ENCODE peak calls at places on chromosomes 12 and 14, in five cellular contexts. N is GM12878, P is NT2/D1, S is HepG2, R is H1. Y is an unnamed sample.

GRCh38 chr12:25994252-25994651 is 35.8 kb downstream of the RASSF8 start:
- DNase-seq in N (no peak), P (no peak), S (no peak), R (no peak), Y (no peak)

GRCh38 chr14:88234442-88234841 is 88.6 kb downstream of the KCNK10 start:
- DNase-seq in P (no peak), R (no peak), S (no peak), N (no peak), Y (no peak)

GRCh38 chr14:104510794-104511611 is 68.6 kb upstream of the C14orf180 start:
- DNase-seq in P (no peak), N (no peak), R (peak; percentile 42), S (no peak), Y (no peak)

GRCh38 chr14:85528882-85529585 is 910 bp upstream of the FLRT2 start:
- DNase-seq in R (no peak), N (no peak), P (no peak), S (no peak), Y (no peak)

GRCh38 chr14:93007225-93007997 is 84.5 kb downstream of the CHGA start:
- DNase-seq in S (no peak), P (no peak), R (no peak), N (peak; percentile 23), Y (no peak)

GRCh38 chr14:20413785-20414117 is 450 bp upstream of the TEP1 start:
- DNase-seq in S (no peak), P (no peak), R (no peak), N (no peak), Y (no peak)

GRCh38 chr12:45878630-45879255 is 111.6 kb downstream of the SCAF11 start:
- DNase-seq in R (no peak), N (no peak), P (no peak), S (no peak), Y (no peak)

GRCh38 chr12:80892597-80893445 is 44.9 kb downstream of the LIN7A start:
- DNase-seq in P (peak; percentile 27), S (no peak), R (no peak), N (peak; percentile 9), Y (no peak)

GRCh38 chr12:100234591-100235304 is 32.1 kb downstream of the DEPDC4 start:
- DNase-seq in R (no peak), S (peak; percentile 44), P (peak; percentile 8), N (peak; percentile 1), Y (peak; percentile 23)

GRCh38 chr12:11991604-11992003 is 79.1 kb upstream of the BCL2L14 start:
- DNase-seq in R (no peak), S (no peak), P (no peak), N (no peak), Y (no peak)

GRCh38 chr12:27620121-27620520 is 76.1 kb upstream of the REP15 start:
- DNase-seq in R (no peak), P (no peak), N (no peak), S (no peak), Y (no peak)

GRCh38 chr14:103994535-103995184 is 52.3 kb upstream of the RD3L start:
- DNase-seq in N (no peak), S (no peak), R (no peak), P (no peak), Y (no peak)

GRCh38 chr12:54411398-54412241 is 7.4 kb downstream of the ITGA5 start:
- DNase-seq in N (no peak), S (no peak), R (peak; percentile 67), P (no peak), Y (no peak)

GRCh38 chr12:16880864-16881285 is 274.9 kb upstream of the LMO3 start:
- DNase-seq in P (no peak), R (peak; percentile 48), S (no peak), N (no peak), Y (peak; percentile 9)

GRCh38 chr14:89509891-89510290 is 92.9 kb upstream of the FOXN3 start:
- DNase-seq in P (no peak), S (no peak), N (no peak), R (no peak), Y (no peak)

GRCh38 chr14:65835501-65835900 is 423.0 kb downstream of the FUT8 start:
- DNase-seq in P (no peak), R (no peak), N (no peak), S (no peak), Y (no peak)

GRCh38 chr12:102896067-102896466 is 21.0 kb downstream of the PAH start:
- DNase-seq in N (no peak), P (no peak), R (no peak), S (no peak), Y (no peak)

GRCh38 chr12:27429606-27430005 is 16.9 kb upstream of the SMCO2 start:
- DNase-seq in S (no peak), N (no peak), R (no peak), P (no peak), Y (no peak)

GRCh38 chr14:93114713-93115068 is 1.0 kb downstream of the ITPK1 start:
- DNase-seq in R (no peak), P (no peak), N (no peak), S (no peak), Y (no peak)

GRCh38 chr14:92510972-92511371 is 2.6 kb upstream of the RIN3 start:
- DNase-seq in P (no peak), S (peak; percentile 48), R (no peak), N (no peak), Y (no peak)

GRCh38 chr12:78470354-78471195 is 394.0 kb upstream of the SYT1 start:
- DNase-seq in S (peak; percentile 27), P (peak; percentile 27), N (no peak), R (no peak), Y (peak; percentile 30)

GRCh38 chr12:16520328-16520727 is 85.6 kb downstream of the LMO3 start:
- DNase-seq in S (no peak), P (no peak), N (no peak), R (no peak), Y (no peak)

GRCh38 chr12:70918321-70918720 is 2.2 kb downstream of the PTPRR start:
- DNase-seq in N (no peak), P (no peak), R (no peak), S (no peak), Y (no peak)

GRCh38 chr14:104931771-104932675 is 7.3 kb downstream of the PLD4 start:
- DNase-seq in N (no peak), S (no peak), R (no peak), P (no peak), Y (no peak)

GRCh38 chr12:76588881-76589565 is 29.5 kb upstream of the OSBPL8 start:
- DNase-seq in R (no peak), N (no peak), S (no peak), P (no peak), Y (no peak)

GRCh38 chr12:12600659-12601058 is 11.0 kb upstream of the CREBL2 start:
- DNase-seq in R (no peak), S (peak; percentile 24), P (no peak), N (no peak), Y (no peak)

GRCh38 chr12:82838123-82838522 is 151.4 kb downstream of the TMTC2 start:
- DNase-seq in P (no peak), R (no peak), N (no peak), S (no peak), Y (no peak)

GRCh38 chr12:47735649-47736048 is 10.4 kb upstream of the ENDOU start:
- DNase-seq in S (no peak), N (no peak), R (no peak), P (no peak), Y (no peak)

GRCh38 chr14:100476012-100476822 is 111.0 kb downstream of the BEGAIN start:
- DNase-seq in P (no peak), N (no peak), S (peak; percentile 95), R (no peak), Y (peak; percentile 61)
- TF ChIP-seq SUZ12 in P (no peak), N (no peak), S (no peak), R (no peak), Y (no peak)

DNA sequence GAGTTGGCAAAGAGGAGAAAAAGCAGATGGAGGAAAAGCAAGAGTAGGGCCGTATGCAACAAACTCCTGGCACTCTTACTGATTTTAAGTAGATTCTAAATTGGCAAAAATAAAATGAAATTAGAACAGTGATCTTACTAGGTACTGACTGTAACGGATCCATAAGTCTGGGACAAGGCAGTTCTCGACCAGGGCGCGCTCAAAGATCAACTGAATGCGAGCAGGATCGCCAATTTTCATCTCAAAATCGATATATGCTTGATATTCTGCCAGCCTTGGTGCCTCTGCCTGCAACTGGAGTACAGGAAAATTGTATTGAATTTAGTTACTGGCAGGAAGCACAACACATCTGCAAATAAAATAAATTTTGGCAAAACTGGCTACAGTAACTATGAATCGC is 22.2 kb downstream of the SART3 start:
- DNase-seq in P (no peak), R (no peak), S (no peak), N (no peak), Y (no peak)
- TF ChIP-seq SUZ12 in P (no peak), R (no peak), S (no peak), N (no peak), Y (no peak)

DNA sequence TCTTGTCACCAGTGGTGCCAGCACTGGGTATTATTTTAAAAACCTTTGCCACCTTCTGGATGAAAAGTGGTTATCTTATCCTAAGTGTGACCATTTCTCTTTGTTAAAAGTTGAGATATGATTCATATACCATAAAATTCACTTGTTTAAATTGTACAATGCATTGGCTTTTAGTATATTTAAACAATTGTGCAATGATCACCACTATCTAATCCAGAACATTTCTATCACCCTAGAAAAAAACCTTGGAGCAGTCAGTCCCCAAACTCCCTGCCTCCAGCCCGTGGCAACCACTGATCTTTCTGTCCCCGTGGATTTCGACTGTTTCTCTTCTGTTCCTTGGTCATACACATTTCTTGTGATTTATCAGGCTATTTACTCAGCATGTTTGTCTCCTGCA is 28.3 kb downstream of the SH2B3 start:
- DNase-seq in R (no peak), P (no peak), N (no peak), S (no peak), Y (no peak)
- TF ChIP-seq SUZ12 in R (no peak), P (no peak), N (no peak), S (no peak), Y (no peak)

GRCh38 chr12:107779077-107779840 is 4.8 kb downstream of the ASCL4 start:
- DNase-seq in R (no peak), N (peak; percentile 68), S (no peak), P (no peak), Y (no peak)
- TF ChIP-seq SUZ12 in R (no peak), N (no peak), S (no peak), P (no peak), Y (no peak)

Y was measured in HEK293T.